ENCODE peak calls at places on chromosome 1, in six cellular contexts. A is EH; I is stimulated activated CD4-positive, alpha-beta T cell treated with anti-CD3 and anti-CD28 coated beads, Interleukin-12 subunit alpha, Interleukin-12 subunit beta, amount 100 ng/mL, for 4 hours; B is iPS DF 19.7; N is activated T-helper 1 cell treated with anti-CD3 and anti-CD28 coated beads, Interleukin-2, amount 50 U/mL, for 16 hours; C is osteocyte. R is an unnamed sample.

GRCh38 chr1:227245613-227246320 is 72.5 kb downstream of the CDC42BPA start:
- DNase-seq in A (no peak), I (no peak), B (no peak), N (no peak), C (no peak), R (no peak)

GRCh38 chr1:58724483-58724882 is 24.6 kb upstream of the MYSM1 start:
- DNase-seq in A (no peak), I (no peak), B (no peak), N (no peak), C (no peak), R (no peak)

GRCh38 chr1:30988045-30988444 is 77.5 kb downstream of the PUM1 start:
- DNase-seq in A (peak), I (no peak), B (no peak), N (no peak), C (no peak), R (no peak)

GRCh38 chr1:25523512-25523911 is 19.9 kb upstream of the LDLRAP1 start:
- DNase-seq in A (peak), I (no peak), B (no peak), N (no peak), C (no peak), R (no peak)

GRCh38 chr1:238408737-238409136 is 518.0 kb upstream of the ZP4 start:
- DNase-seq in A (no peak), I (no peak), B (no peak), N (no peak), C (no peak), R (no peak)

GRCh38 chr1:167443757-167444156 is 74.6 kb downstream of the CD247 start:
- DNase-seq in A (no peak), I (no peak), B (no peak), N (no peak), C (peak), R (no peak)

GRCh38 chr1:73673980-73674379 is 524.0 kb downstream of the LRRIQ3 start:
- DNase-seq in A (no peak), I (no peak), B (no peak), N (no peak), C (no peak), R (no peak)

GRCh38 chr1:247290576-247290975 is 34.7 kb downstream of the VN1R5 start:
- DNase-seq in A (no peak), I (no peak), B (no peak), N (no peak), C (no peak), R (no peak)

GRCh38 chr1:50268049-50268448 is 155.2 kb downstream of the DMRTA2 start:
- DNase-seq in A (no peak), I (no peak), B (no peak), N (no peak), C (no peak), R (no peak)

GRCh38 chr1:1063945-1064831 is 9.9 kb downstream of the RNF223 start:
- DNase-seq in A (peak), I (peak), B (no peak), N (peak), C (peak), R (no peak)

GRCh38 chr1:5748286-5749225 is 243.7 kb downstream of the NPHP4 start:
- DNase-seq in A (no peak), I (no peak), B (no peak), N (no peak), C (no peak), R (no peak)